ENCODE peak calls at places on chromosomes 1 and 21, in eight cellular contexts. V is hepatocyte, K is GM23338, I is HCT116, S is MM.1S, L is OCI-LY7, P is PC-3, G is SK-N-SH. T is an unnamed sample. For H4K20me1, the result is how much of the 10 kb centered on the place peaks cover.

GRCh38 chr1:237358555-237358954 is 316.6 kb downstream of the RYR2 start:
- DNase-seq in V (no peak), K (no peak), I (no peak), S (no peak), L (no peak), P (no peak), G (no peak), T (no peak)

GRCh38 chr1:234188454-234188792 is 184.8 kb upstream of the COA6 start:
- DNase-seq in V (no peak), K (peak), I (peak), S (no peak), L (peak), P (peak), G (no peak), T (peak)

GRCh38 chr1:118101445-118101844 is 83.6 kb downstream of the SPAG17 start:
- DNase-seq in V (no peak), K (no peak), I (no peak), S (no peak), L (no peak), P (peak), G (no peak), T (no peak)

GRCh38 chr1:107740574-107740973 is 224.4 kb downstream of the VAV3 start:
- DNase-seq in V (no peak), K (no peak), I (no peak), S (no peak), L (no peak), P (no peak), G (no peak), T (no peak)

GRCh38 chr1:53292690-53293089 is 35.2 kb downstream of the LRP8 start:
- DNase-seq in V (no peak), K (no peak), I (no peak), S (no peak), L (peak), P (no peak), G (no peak), T (no peak)

GRCh38 chr1:157542676-157543075 is 9.6 kb downstream of the FCRL5 start:
- DNase-seq in V (no peak), K (no peak), I (no peak), S (no peak), L (no peak), P (no peak), G (no peak), T (no peak)

GRCh38 chr21:17089121-17089520 is 423.7 kb upstream of the CXADR start:
- DNase-seq in V (peak), K (no peak), I (no peak), S (no peak), L (no peak), P (peak), G (no peak), T (no peak)

GRCh38 chr1:238401138-238401537 is 510.4 kb upstream of the ZP4 start:
- DNase-seq in V (no peak), K (no peak), I (no peak), S (no peak), L (no peak), P (no peak), G (no peak), T (no peak)

GRCh38 chr1:29624747-29625420 is 388.6 kb downstream of the PTPRU start:
- DNase-seq in V (no peak), K (no peak), I (no peak), S (no peak), L (no peak), P (no peak), G (no peak), T (no peak)

DNA sequence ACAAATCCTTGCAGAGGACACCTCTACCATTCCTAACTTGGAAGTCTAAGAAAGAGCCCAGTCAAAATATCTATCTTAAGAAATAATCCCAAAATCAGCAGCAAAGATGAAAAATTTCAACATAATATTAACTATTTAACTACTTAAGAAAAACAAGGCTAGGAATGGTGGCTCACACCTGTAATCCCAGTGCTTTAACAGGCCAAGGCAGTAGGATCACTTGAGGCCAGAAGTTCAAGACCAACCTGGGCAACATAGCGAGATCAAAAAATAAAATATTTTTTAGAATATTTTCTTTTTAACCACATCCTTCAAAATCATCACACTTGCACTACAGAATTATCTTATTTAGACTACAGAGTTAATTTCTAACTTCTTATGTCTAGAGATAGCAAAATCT is 4.9 kb downstream of the CNN3 start:
- DNase-seq in V (no peak), K (no peak), I (no peak), S (no peak), L (no peak), P (no peak), G (no peak), T (no peak)
- H4K20me1 ChIP-seq in V (half or more), K (half or more), I (under half), S (under half), L (under half), P (half or more), G (half or more), T (half or more)

GRCh38 chr1:17887646-17888395 is 132.7 kb downstream of the ACTL8 start:
- DNase-seq in V (no peak), K (no peak), I (no peak), S (no peak), L (no peak), P (no peak), G (no peak), T (peak)
- TF ChIP-seq EZH2phosphoT487 in V (no peak), K (no peak), I (no peak), S (no peak), L (no peak), P (no peak), G (no peak), T (no peak)

DNA sequence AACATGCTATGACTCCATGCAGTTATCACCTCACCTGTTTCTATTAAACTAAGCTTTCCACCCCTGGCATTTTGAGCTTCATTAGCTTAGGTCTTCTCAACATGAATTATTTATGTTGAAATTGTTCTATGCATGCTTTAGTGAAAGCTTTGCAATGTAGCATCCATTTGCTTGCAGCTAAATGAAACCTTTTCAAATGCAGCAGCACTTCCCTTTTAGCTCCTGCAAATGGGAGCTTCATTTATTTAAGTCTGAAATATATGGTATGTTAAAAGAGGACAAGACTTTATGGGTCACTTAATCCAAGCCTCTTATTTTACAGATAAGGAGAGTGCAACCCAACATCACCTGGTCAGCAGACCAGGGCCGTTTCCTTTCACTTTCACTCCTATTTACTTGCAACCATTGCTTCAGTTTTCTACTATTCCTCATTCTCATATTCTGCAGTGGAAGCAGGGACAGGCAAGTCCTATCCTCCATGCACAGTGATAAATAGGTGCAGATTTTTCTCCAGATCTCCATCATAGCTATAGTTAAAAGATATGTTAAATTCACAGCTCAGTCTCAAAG is 56.4 kb upstream of the SAMSN1 start:
- DNase-seq in V (peak), K (no peak), I (no peak), S (peak), L (peak), P (no peak), G (no peak), T (no peak)
- H3K4me3 ChIP-seq in V (no peak), K (no peak), I (no peak), S (peak), L (no peak), P (peak), G (no peak), T (no peak)

GRCh38 chr1:109761227-109762038 is 2.3 kb downstream of the EPS8L3 start:
- DNase-seq in V (no peak), K (no peak), I (no peak), S (no peak), L (no peak), P (no peak), G (peak), T (no peak)
- H4K20me1 ChIP-seq in V (under half), K (under half), I (under half), S (under half), L (under half), P (under half), G (under half), T (under half)

DNA sequence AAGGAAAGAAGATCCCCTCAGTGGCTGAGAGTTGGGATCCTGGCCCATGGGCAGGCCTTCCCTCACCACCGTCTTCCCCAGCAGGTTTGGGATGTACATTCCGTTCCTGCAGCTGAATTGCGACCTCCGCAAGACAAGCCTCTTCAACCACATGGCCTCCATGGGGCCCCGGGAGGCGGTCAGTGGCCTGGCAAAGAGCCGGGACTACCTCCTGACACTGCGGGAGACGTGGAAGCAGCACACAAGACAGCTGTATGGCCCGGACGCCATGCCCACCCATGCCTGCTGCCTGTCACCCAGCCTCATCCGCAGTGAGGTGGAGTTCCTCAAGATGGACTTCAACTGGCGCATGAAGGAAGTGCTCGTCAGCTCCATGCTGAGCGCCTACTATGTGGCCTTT is 16.3 kb upstream of the KPNA6 start:
- DNase-seq in V (no peak), K (no peak), I (no peak), S (no peak), L (no peak), P (no peak), G (no peak), T (no peak)
- TF ChIP-seq EZH2phosphoT487 in V (no peak), K (no peak), I (no peak), S (no peak), L (no peak), P (no peak), G (no peak), T (no peak)

DNA sequence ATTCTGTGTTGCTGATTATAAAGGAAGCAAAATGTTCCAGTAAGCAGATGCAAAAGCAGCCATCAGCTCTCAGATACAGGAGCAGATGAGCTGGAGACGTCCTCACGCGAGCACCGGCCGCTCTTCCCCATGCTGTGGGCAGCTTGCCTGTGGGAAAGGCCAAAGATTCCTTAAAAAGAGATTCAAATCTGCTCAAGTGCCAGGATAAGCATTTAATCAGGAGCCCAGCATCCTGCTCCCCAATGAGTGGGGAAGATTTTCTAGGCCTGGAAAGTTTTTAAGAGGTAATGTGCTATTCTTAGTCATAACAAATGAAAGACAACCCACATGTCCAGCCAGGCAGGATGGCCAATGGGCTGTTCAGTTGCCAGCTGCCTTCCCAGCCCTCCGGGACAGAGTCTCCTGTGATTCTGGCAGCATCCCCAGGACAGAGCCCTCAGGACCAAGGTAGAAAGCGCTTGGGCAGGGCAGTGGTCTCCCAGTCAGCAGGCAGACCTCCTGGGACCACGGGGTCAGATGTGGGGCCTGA is 108.2 kb upstream of the TMPRSS2 start:
- DNase-seq in V (no peak), K (no peak), I (no peak), S (no peak), L (no peak), P (peak), G (no peak), T (no peak)
- H3K4me3 ChIP-seq in V (no peak), K (no peak), I (no peak), S (no peak), L (no peak), P (no peak), G (peak), T (no peak)